ENCODE peak calls at places on chromosomes 13 and 19, in nine cellular contexts. One of them, this sample, is unnamed.
A peak's percentile ranks its signal among the peaks of the same experiment; 100 is the strongest.

GRCh38 chr19:57276430-57276829 is 3.9 kb upstream of the ZNF460 start:
- DNase-seq in GM04503: no peak
- DNase-seq in adipocyte: no peak
- DNase-seq in neuronal stem cell: no peak
- DNase-seq in germinal center: no peak
- DNase-seq in T-helper 2 cell: no peak
- DNase-seq in cardiac muscle cell: no peak
- DNase-seq in activated CD4-positive, alpha-beta T cell treated with anti-CD3 and anti-CD28 coated beads, Interleukin-2, amount 10 ng/mL, durations not matched to agents 7 days and 5 days: no peak
- DNase-seq in pancreas: no peak
- DNase-seq in this sample: no peak

GRCh38 chr13:67048084-67048792 is 181.9 kb downstream of the PCDH9 start:
- DNase-seq in cardiac muscle cell: peak; percentile 96
- DNase-seq in neuronal stem cell: no peak
- DNase-seq in T-helper 2 cell: no peak
- DNase-seq in GM04503: no peak
- DNase-seq in adipocyte: peak; percentile 74
- DNase-seq in pancreas: peak; percentile 12
- DNase-seq in activated CD4-positive, alpha-beta T cell treated with anti-CD3 and anti-CD28 coated beads, Interleukin-2, amount 10 ng/mL, durations not matched to agents 7 days and 5 days: no peak
- DNase-seq in germinal center: no peak
- DNase-seq in this sample: peak; percentile 16

GRCh38 chr19:1465191-1466016 is 13.6 kb downstream of the C19orf25 start:
- DNase-seq in adipocyte: no peak
- DNase-seq in pancreas: no peak
- DNase-seq in activated CD4-positive, alpha-beta T cell treated with anti-CD3 and anti-CD28 coated beads, Interleukin-2, amount 10 ng/mL, durations not matched to agents 7 days and 5 days: no peak
- DNase-seq in GM04503: no peak
- DNase-seq in neuronal stem cell: no peak
- DNase-seq in germinal center: no peak
- DNase-seq in cardiac muscle cell: no peak
- DNase-seq in T-helper 2 cell: no peak
- DNase-seq in this sample: no peak

GRCh38 chr13:22198656-22199217 is 527.9 kb downstream of the FGF9 start:
- DNase-seq in cardiac muscle cell: no peak
- DNase-seq in pancreas: no peak
- DNase-seq in germinal center: no peak
- DNase-seq in GM04503: no peak
- DNase-seq in neuronal stem cell: no peak
- DNase-seq in adipocyte: no peak
- DNase-seq in T-helper 2 cell: no peak
- DNase-seq in activated CD4-positive, alpha-beta T cell treated with anti-CD3 and anti-CD28 coated beads, Interleukin-2, amount 10 ng/mL, durations not matched to agents 7 days and 5 days: no peak
- DNase-seq in this sample: no peak

GRCh38 chr13:110275931-110276552 is 30.9 kb downstream of the COL4A1 start:
- DNase-seq in germinal center: no peak
- DNase-seq in T-helper 2 cell: no peak
- DNase-seq in cardiac muscle cell: no peak
- DNase-seq in neuronal stem cell: no peak
- DNase-seq in activated CD4-positive, alpha-beta T cell treated with anti-CD3 and anti-CD28 coated beads, Interleukin-2, amount 10 ng/mL, durations not matched to agents 7 days and 5 days: no peak
- DNase-seq in adipocyte: peak; percentile 68
- DNase-seq in pancreas: no peak
- DNase-seq in GM04503: no peak
- DNase-seq in this sample: no peak

GRCh38 chr13:98691360-98691759 is 61.1 kb downstream of the SLC15A1 start:
- DNase-seq in neuronal stem cell: no peak
- DNase-seq in cardiac muscle cell: no peak
- DNase-seq in T-helper 2 cell: no peak
- DNase-seq in pancreas: no peak
- DNase-seq in adipocyte: no peak
- DNase-seq in GM04503: no peak
- DNase-seq in germinal center: no peak
- DNase-seq in activated CD4-positive, alpha-beta T cell treated with anti-CD3 and anti-CD28 coated beads, Interleukin-2, amount 10 ng/mL, durations not matched to agents 7 days and 5 days: no peak
- DNase-seq in this sample: no peak

GRCh38 chr19:38265213-38265861 is 964 bp downstream of the SPINT2 start:
- DNase-seq in GM04503: no peak
- DNase-seq in adipocyte: no peak
- DNase-seq in cardiac muscle cell: no peak
- DNase-seq in T-helper 2 cell: no peak
- DNase-seq in germinal center: peak; percentile 48
- DNase-seq in activated CD4-positive, alpha-beta T cell treated with anti-CD3 and anti-CD28 coated beads, Interleukin-2, amount 10 ng/mL, durations not matched to agents 7 days and 5 days: peak; percentile 13
- DNase-seq in pancreas: peak; percentile 56
- DNase-seq in neuronal stem cell: no peak
- DNase-seq in this sample: no peak

GRCh38 chr19:15584541-15585115 is 30.4 kb upstream of the CYP4F8 start:
- DNase-seq in T-helper 2 cell: peak; percentile 47
- DNase-seq in GM04503: no peak
- DNase-seq in neuronal stem cell: peak; percentile 37
- DNase-seq in cardiac muscle cell: peak; percentile 68
- DNase-seq in activated CD4-positive, alpha-beta T cell treated with anti-CD3 and anti-CD28 coated beads, Interleukin-2, amount 10 ng/mL, durations not matched to agents 7 days and 5 days: peak; percentile 85
- DNase-seq in adipocyte: peak; percentile 77
- DNase-seq in pancreas: peak; percentile 76
- DNase-seq in germinal center: peak; percentile 79
- DNase-seq in this sample: peak; percentile 89

GRCh38 chr13:38366954-38367645 is 17.4 kb downstream of the UFM1 start:
- DNase-seq in neuronal stem cell: no peak
- DNase-seq in cardiac muscle cell: peak; percentile 6
- DNase-seq in germinal center: no peak
- DNase-seq in adipocyte: peak; percentile 25
- DNase-seq in T-helper 2 cell: no peak
- DNase-seq in activated CD4-positive, alpha-beta T cell treated with anti-CD3 and anti-CD28 coated beads, Interleukin-2, amount 10 ng/mL, durations not matched to agents 7 days and 5 days: no peak
- DNase-seq in pancreas: no peak
- DNase-seq in GM04503: no peak
- DNase-seq in this sample: no peak

GRCh38 chr13:92578358-92578757 is 648.2 kb upstream of the GPC6 start:
- DNase-seq in activated CD4-positive, alpha-beta T cell treated with anti-CD3 and anti-CD28 coated beads, Interleukin-2, amount 10 ng/mL, durations not matched to agents 7 days and 5 days: no peak
- DNase-seq in pancreas: no peak
- DNase-seq in GM04503: no peak
- DNase-seq in neuronal stem cell: no peak
- DNase-seq in cardiac muscle cell: no peak
- DNase-seq in T-helper 2 cell: no peak
- DNase-seq in adipocyte: no peak
- DNase-seq in germinal center: no peak
- DNase-seq in this sample: no peak

GRCh38 chr13:36430247-36431203 is 1.8 kb upstream of the CCNA1 start:
- DNase-seq in T-helper 2 cell: no peak
- DNase-seq in cardiac muscle cell: peak; percentile 23
- DNase-seq in germinal center: no peak
- DNase-seq in neuronal stem cell: no peak
- DNase-seq in pancreas: peak; percentile 34
- DNase-seq in adipocyte: no peak
- DNase-seq in GM04503: no peak
- DNase-seq in activated CD4-positive, alpha-beta T cell treated with anti-CD3 and anti-CD28 coated beads, Interleukin-2, amount 10 ng/mL, durations not matched to agents 7 days and 5 days: no peak
- DNase-seq in this sample: no peak

GRCh38 chr19:54905908-54906511 is at the start of gene NCR1:
- DNase-seq in pancreas: no peak
- DNase-seq in germinal center: no peak
- DNase-seq in neuronal stem cell: no peak
- DNase-seq in cardiac muscle cell: no peak
- DNase-seq in T-helper 2 cell: peak; percentile 43
- DNase-seq in GM04503: no peak
- DNase-seq in activated CD4-positive, alpha-beta T cell treated with anti-CD3 and anti-CD28 coated beads, Interleukin-2, amount 10 ng/mL, durations not matched to agents 7 days and 5 days: no peak
- DNase-seq in adipocyte: no peak
- DNase-seq in this sample: no peak

GRCh38 chr19:5046339-5047039 is 77.6 kb downstream of the KDM4B start:
- DNase-seq in cardiac muscle cell: no peak
- DNase-seq in pancreas: peak; percentile 85
- DNase-seq in activated CD4-positive, alpha-beta T cell treated with anti-CD3 and anti-CD28 coated beads, Interleukin-2, amount 10 ng/mL, durations not matched to agents 7 days and 5 days: no peak
- DNase-seq in neuronal stem cell: no peak
- DNase-seq in T-helper 2 cell: no peak
- DNase-seq in germinal center: no peak
- DNase-seq in adipocyte: peak; percentile 19
- DNase-seq in GM04503: peak; percentile 68
- DNase-seq in this sample: no peak

GRCh38 chr19:1470864-1471513 is 8.0 kb downstream of the C19orf25 start:
- DNase-seq in GM04503: no peak
- DNase-seq in adipocyte: no peak
- DNase-seq in neuronal stem cell: peak; percentile 74
- DNase-seq in cardiac muscle cell: no peak
- DNase-seq in activated CD4-positive, alpha-beta T cell treated with anti-CD3 and anti-CD28 coated beads, Interleukin-2, amount 10 ng/mL, durations not matched to agents 7 days and 5 days: no peak
- DNase-seq in T-helper 2 cell: no peak
- DNase-seq in germinal center: no peak
- DNase-seq in pancreas: no peak
- DNase-seq in this sample: no peak

GRCh38 chr19:10069046-10069445 is 17.1 kb upstream of the SHFL start:
- DNase-seq in cardiac muscle cell: no peak
- DNase-seq in germinal center: no peak
- DNase-seq in T-helper 2 cell: no peak
- DNase-seq in pancreas: no peak
- DNase-seq in adipocyte: peak; percentile 5
- DNase-seq in neuronal stem cell: no peak
- DNase-seq in activated CD4-positive, alpha-beta T cell treated with anti-CD3 and anti-CD28 coated beads, Interleukin-2, amount 10 ng/mL, durations not matched to agents 7 days and 5 days: no peak
- DNase-seq in GM04503: no peak
- DNase-seq in this sample: no peak

This sample was measured in GM13976.